ENCODE peak calls at places on chromosomes 11 and 22, in seven cellular contexts. L is K562, X is H1, G is GM12891, J is HepG2, P is GM12878, M is SK-N-SH. Q is an unnamed sample.

GRCh38 chr11:58905716-58906547 is 33.4 kb upstream of the GLYATL1 start:
- DNase-seq in X (peak), L (peak), P (no peak), M (peak), G (no peak), J (no peak), Q (no peak)

GRCh38 chr11:104694259-104695070 is 203.8 kb downstream of the CASP12 start:
- DNase-seq in L (no peak), M (no peak), G (no peak), P (no peak), J (no peak), X (no peak), Q (no peak)

GRCh38 chr11:46560300-46561025 is 33.4 kb downstream of the AMBRA1 start:
- DNase-seq in J (no peak), L (no peak), M (no peak), G (no peak), X (no peak), P (peak), Q (no peak)

GRCh38 chr22:26853071-26853470 is 195.7 kb downstream of the MIAT start:
- DNase-seq in J (no peak), X (no peak), L (no peak), G (no peak), M (no peak), P (no peak), Q (no peak)

GRCh38 chr22:41589260-41589600 is 410 bp downstream of the PMM1 start:
- DNase-seq in J (no peak), L (no peak), M (peak), P (no peak), G (no peak), X (peak), Q (no peak)

GRCh38 chr11:97202613-97203292 is 812.9 kb downstream of the JRKL start:
- DNase-seq in G (no peak), P (no peak), M (no peak), X (peak), L (no peak), J (no peak), Q (no peak)

GRCh38 chr11:6251120-6251733 is 8.4 kb upstream of the CCKBR start:
- DNase-seq in G (peak), P (no peak), J (peak), L (peak), M (peak), X (peak), Q (peak)

GRCh38 chr11:90635145-90635544 is 412.3 kb upstream of the CHORDC1 start:
- DNase-seq in P (no peak), M (no peak), J (no peak), G (no peak), L (no peak), X (no peak), Q (no peak)

GRCh38 chr22:46062971-46063631 is 86.1 kb upstream of the WNT7B start:
- DNase-seq in P (no peak), G (no peak), J (no peak), X (no peak), M (peak), L (no peak), Q (no peak)

GRCh38 chr11:11464555-11464954 is 111.5 kb upstream of the CSNK2A3 start:
- DNase-seq in G (no peak), M (no peak), X (no peak), L (no peak), J (no peak), P (no peak), Q (no peak)

GRCh38 chr11:35579557-35580396 is 38.5 kb upstream of the FJX1 start:
- DNase-seq in X (no peak), M (no peak), L (peak), P (no peak), G (no peak), J (peak), Q (no peak)

GRCh38 chr11:76215946-76216345 is 9.6 kb upstream of the WNT11 start:
- DNase-seq in P (no peak), M (no peak), J (no peak), G (no peak), L (no peak), X (no peak), Q (no peak)

GRCh38 chr22:49954354-49954753 is 6.2 kb upstream of the PIM3 start:
- DNase-seq in X (no peak), L (no peak), J (no peak), P (no peak), M (no peak), G (no peak), Q (no peak)

GRCh38 chr11:77096591-77097019 is 6.0 kb upstream of the OMP start:
- DNase-seq in G (no peak), L (no peak), J (no peak), P (no peak), X (no peak), M (no peak), Q (no peak)

GRCh38 chr11:10376061-10376460 is 71.2 kb downstream of the ADM start:
- DNase-seq in M (no peak), L (no peak), P (no peak), X (peak), J (no peak), G (no peak), Q (no peak)

GRCh38 chr22:30196141-30196866 is 50.3 kb downstream of the LIF start:
- DNase-seq in J (peak), G (no peak), X (peak), P (peak), M (no peak), L (peak), Q (no peak)

GRCh38 chr11:102114032-102114431 is 3.8 kb downstream of the YAP1 start:
- DNase-seq in J (no peak), G (no peak), X (peak), M (no peak), P (no peak), L (no peak), Q (no peak)

GRCh38 chr11:134261626-134262488 is 8.5 kb downstream of the ACAD8 start:
- DNase-seq in G (no peak), L (peak), J (peak), M (peak), P (no peak), X (peak), Q (no peak)

GRCh38 chr11:43504316-43504950 is 145.7 kb downstream of the TTC17 start:
- DNase-seq in G (no peak), P (no peak), X (peak), J (peak), M (peak), L (peak), Q (no peak)

GRCh38 chr11:42536961-42537360 is 774.8 kb upstream of the API5 start:
- DNase-seq in P (no peak), G (no peak), X (no peak), L (no peak), J (no peak), M (no peak), Q (no peak)

GRCh38 chr11:64165842-64166635 is at the start of gene MACROD1:
- DNase-seq in G (peak), J (peak), P (no peak), L (peak), X (peak), M (peak), Q (peak)

GRCh38 chr11:77058900-77059299 is 7.9 kb upstream of the CAPN5 start:
- DNase-seq in G (no peak), L (no peak), X (no peak), J (no peak), M (no peak), P (no peak), Q (no peak)

GRCh38 chr11:1260023-1260501 is 37.2 kb downstream of the MUC5B start:
- DNase-seq in P (no peak), X (no peak), G (peak), M (peak), L (peak), J (peak), Q (no peak)

GRCh38 chr22:28155808-28156207 is 236.8 kb upstream of the PITPNB start:
- DNase-seq in M (no peak), G (no peak), L (no peak), J (no peak), P (no peak), X (no peak), Q (no peak)

GRCh38 chr11:78351979-78352731 is 65.5 kb downstream of the GAB2 start:
- DNase-seq in J (no peak), P (no peak), G (no peak), L (peak), X (no peak), M (peak), Q (no peak)

GRCh38 chr11:14018441-14018840 is 55.9 kb downstream of the SPON1 start:
- DNase-seq in X (no peak), P (no peak), G (no peak), M (no peak), L (no peak), J (no peak), Q (no peak)

GRCh38 chr22:17191163-17191562 is 28.1 kb downstream of the ADA2 start:
- DNase-seq in G (no peak), J (no peak), X (no peak), M (no peak), P (no peak), L (no peak), Q (no peak)

GRCh38 chr11:20015529-20016427 is 144.5 kb downstream of the DBX1 start:
- DNase-seq in J (no peak), L (no peak), P (no peak), X (no peak), G (no peak), M (no peak), Q (no peak)

GRCh38 chr11:2750601-2751522 is 51.1 kb upstream of the KCNQ1OT1 start:
- DNase-seq in G (no peak), P (no peak), M (peak), J (no peak), L (no peak), X (no peak), Q (no peak)

GRCh38 chr11:123690490-123690889 is 36.1 kb upstream of the SCN3B start:
- DNase-seq in X (no peak), L (no peak), G (no peak), M (no peak), P (no peak), J (no peak), Q (no peak)

GRCh38 chr11:584287-584686 is 8.0 kb downstream of the PHRF1 start:
- DNase-seq in G (no peak), P (no peak), J (no peak), X (no peak), M (no peak), L (no peak), Q (no peak)

GRCh38 chr22:30876925-30877553 is 91.5 kb downstream of the MORC2 start:
- DNase-seq in J (no peak), L (no peak), P (no peak), G (no peak), M (peak), X (no peak), Q (no peak)

GRCh38 chr11:76803811-76804600 is 20.9 kb downstream of the TSKU start:
- DNase-seq in J (no peak), G (no peak), P (no peak), M (no peak), X (no peak), L (no peak), Q (no peak)

GRCh38 chr22:40525250-40525884 is 111.2 kb downstream of the MRTFA start:
- DNase-seq in J (peak), L (no peak), P (no peak), X (peak), G (no peak), M (no peak), Q (no peak)

GRCh38 chr22:40531951-40532900 is 104.3 kb downstream of the MRTFA start:
- DNase-seq in J (no peak), L (no peak), G (no peak), M (peak), X (no peak), P (no peak), Q (no peak)

GRCh38 chr22:40524392-40525249 is 111.9 kb downstream of the MRTFA start:
- DNase-seq in J (peak), M (no peak), L (no peak), X (no peak), G (no peak), P (no peak), Q (no peak)

GRCh38 chr22:40529817-40530216 is 106.7 kb downstream of the MRTFA start:
- DNase-seq in X (no peak), J (no peak), G (no peak), P (no peak), M (no peak), L (no peak), Q (no peak)

DNA sequence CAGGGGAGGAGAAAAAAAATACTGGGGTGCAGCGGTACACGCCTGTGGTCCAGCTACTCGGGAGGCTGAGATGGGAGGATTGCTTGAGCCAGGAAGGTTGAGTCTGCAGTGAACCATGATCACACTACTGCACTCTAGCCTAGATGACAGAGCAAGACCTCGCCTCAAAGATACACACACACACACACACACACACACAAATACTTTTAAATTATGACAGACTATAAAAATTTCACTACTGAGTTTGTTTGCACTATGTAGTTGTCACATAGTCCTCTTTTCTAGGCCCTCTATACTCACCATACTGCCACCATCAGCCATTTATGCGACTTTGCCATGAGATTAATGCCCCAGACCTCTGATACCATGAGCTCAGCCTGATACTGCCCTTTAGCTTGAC is 109.6 kb downstream of the MRTFA start:
- DNase-seq in X (no peak), M (no peak), J (no peak), L (no peak), P (no peak), G (no peak), Q (no peak)
- TF ChIP-seq POLR2AphosphoS5 in X (no peak), M (no peak), J (no peak), L (no peak), P (no peak), G (no peak), Q (no peak)

GRCh38 chr11:65906602-65907001 is 6.4 kb upstream of the FOSL1 start:
- DNase-seq in M (no peak), X (no peak), L (peak), G (no peak), P (no peak), J (no peak), Q (no peak)
- TF ChIP-seq TAF1 in M (no peak), X (no peak), L (no peak), G (no peak), P (no peak), J (no peak), Q (no peak)

GRCh38 chr11:69199583-69200295 is 44.0 kb downstream of the SMIM38 start:
- DNase-seq in X (no peak), L (no peak), P (no peak), G (no peak), M (no peak), J (no peak), Q (no peak)
- TF ChIP-seq POLR2AphosphoS5 in X (no peak), L (no peak), P (no peak), G (no peak), M (no peak), J (no peak), Q (no peak)

GRCh38 chr11:57406337-57406904 is 16.0 kb upstream of the PRG2 start:
- DNase-seq in G (no peak), M (no peak), J (no peak), X (no peak), P (peak), L (no peak), Q (no peak)
- TF ChIP-seq TAF1 in G (no peak), M (no peak), J (no peak), X (no peak), P (no peak), L (no peak), Q (no peak)

GRCh38 chr11:65663634-65664200 is 1.0 kb upstream of the RELA start:
- DNase-seq in X (no peak), J (no peak), P (no peak), G (no peak), L (peak), M (peak), Q (no peak)
- TF ChIP-seq POLR2AphosphoS5 in X (no peak), J (no peak), P (peak), G (no peak), L (no peak), M (peak), Q (no peak)

GRCh38 chr11:113474362-113475159 is 637 bp downstream of the DRD2 start:
- DNase-seq in G (peak), M (peak), P (no peak), X (peak), L (peak), J (peak), Q (peak)

GRCh38 chr11:113475160-113475761 is at the start of gene DRD2:
- DNase-seq in J (no peak), X (peak), P (no peak), L (no peak), G (no peak), M (peak), Q (no peak)

GRCh38 chr11:113476553-113476952 is 1.4 kb upstream of the DRD2 start:
- DNase-seq in G (no peak), M (no peak), L (no peak), P (no peak), J (no peak), X (no peak), Q (no peak)

GRCh38 chr11:113473983-113474361 is 1.2 kb downstream of the DRD2 start:
- DNase-seq in J (no peak), P (no peak), M (no peak), L (no peak), G (no peak), X (no peak), Q (no peak)

GRCh38 chr11:113477321-113477720 is 2.1 kb upstream of the DRD2 start:
- DNase-seq in X (peak), P (no peak), M (peak), G (no peak), L (peak), J (no peak), Q (no peak)
- TF ChIP-seq TAF1 in X (no peak), P (no peak), M (no peak), G (no peak), L (no peak), J (no peak), Q (no peak)

DNA sequence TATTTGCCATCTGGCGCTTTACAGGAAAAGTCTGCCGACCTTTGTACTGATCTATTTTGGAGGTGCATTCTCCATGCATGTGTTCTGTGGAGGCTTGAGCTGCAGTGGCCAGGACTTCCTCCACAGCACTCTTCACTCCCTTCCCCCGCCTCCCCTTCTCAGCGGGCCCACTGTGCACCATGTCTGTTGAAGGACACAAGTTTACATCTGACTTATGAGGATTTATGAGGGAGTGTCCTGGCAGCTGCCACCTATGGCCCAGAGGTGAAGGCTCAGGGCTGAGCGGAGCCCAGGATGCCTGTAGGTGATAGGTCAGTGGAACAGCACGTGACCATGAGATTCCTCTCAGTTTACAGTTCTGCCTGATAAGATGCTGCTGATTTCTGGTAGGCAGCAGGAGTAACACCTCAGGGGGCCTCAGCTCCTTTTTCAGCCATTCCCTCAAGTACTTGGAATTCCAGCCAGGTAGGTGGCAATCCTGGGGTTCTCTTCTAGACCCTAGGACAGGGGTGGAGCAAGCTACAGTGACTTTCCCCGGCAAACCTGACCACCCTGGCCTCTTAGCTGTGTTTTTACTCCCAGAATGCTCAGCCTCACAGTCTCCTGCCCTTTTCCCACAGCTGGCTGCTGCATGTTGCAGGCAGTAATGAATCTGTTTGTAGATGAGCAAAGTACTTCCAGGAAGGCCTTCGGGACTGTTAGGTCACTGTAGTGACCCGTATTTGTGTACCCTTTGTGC is 59.9 kb downstream of the PPFIBP2 start:
- DNase-seq in X (no peak), J (peak), M (no peak), L (peak), P (no peak), G (no peak), Q (no peak)
- TF ChIP-seq POLR2AphosphoS5 in X (no peak), J (peak), M (no peak), L (no peak), P (no peak), G (no peak), Q (no peak)

DNA sequence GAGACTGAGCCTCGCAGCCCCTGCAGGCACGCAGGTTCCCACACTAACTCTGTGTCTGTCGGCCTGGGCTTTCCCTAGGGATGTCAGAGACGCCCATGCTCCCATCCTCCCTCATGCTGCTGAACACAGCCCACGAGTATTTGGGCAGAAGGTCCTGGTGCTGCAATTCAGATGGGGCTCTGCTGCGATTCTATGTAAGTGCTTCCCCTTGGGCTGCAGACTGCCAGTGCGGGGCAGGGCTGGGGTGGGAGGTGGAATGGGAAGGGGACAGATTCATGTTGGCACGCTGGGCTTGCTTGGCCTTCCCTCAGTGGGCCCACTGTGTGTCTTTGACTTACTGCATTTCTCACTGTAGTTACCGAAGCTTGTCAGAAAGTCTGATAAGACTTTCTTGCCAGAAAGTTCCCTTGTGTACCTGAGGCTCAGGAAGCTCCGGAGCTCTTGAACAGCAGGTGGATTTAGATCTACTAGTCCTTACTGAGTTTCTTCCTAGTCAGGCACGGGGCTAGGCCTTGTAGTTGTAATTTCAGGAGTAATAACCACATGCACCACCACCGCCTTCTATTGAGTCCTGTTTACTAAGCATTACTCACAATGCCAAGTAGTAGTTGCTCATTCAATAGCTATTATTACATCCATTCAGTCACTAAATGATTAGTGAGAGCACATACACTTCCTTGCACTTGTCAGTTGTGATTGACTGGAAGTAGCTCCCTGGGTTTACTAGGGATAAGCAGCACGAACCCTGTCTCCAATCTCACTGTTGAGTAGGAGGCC is 65.2 kb downstream of the CABIN1 start:
- DNase-seq in X (no peak), P (no peak), M (no peak), L (no peak), J (no peak), G (no peak), Q (no peak)
- TF ChIP-seq TAF1 in X (no peak), P (no peak), M (no peak), L (no peak), J (no peak), G (no peak), Q (no peak)

DNA sequence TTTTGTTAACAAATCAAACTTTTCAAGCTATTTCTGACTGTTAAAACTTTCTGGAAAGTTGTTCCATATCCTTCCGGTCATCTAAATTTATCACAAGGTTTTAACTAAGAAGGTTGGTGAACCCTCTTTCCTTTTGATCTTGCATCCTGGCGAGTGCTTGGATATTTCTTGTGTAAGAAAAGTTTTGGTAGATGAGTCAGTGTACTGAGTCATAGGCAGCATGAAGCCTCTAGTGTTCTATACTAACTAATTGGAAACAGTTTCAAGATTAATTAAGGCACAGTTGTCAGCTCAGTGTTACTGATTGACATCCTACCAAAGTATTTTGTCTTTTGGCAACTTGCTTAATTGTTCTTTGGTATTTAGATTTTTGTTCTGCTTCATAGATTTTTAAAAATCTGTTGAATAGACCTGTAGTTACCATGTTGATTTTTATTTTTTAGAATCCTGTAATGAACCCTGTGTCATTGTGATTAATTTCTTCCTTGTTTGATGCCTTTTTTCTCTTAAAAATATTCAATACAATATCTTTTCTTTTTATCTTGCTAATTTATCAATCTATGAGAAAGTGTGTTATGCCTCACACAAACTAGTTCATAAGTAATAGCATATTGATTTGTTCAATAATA is 38.0 kb downstream of the METTL15 start:
- DNase-seq in M (no peak), P (no peak), G (no peak), X (no peak), J (peak), L (peak), Q (no peak)
- TF ChIP-seq POLR2AphosphoS5 in M (peak), P (no peak), G (no peak), X (no peak), J (no peak), L (no peak), Q (no peak)

Q was measured in GM12892.